ENCODE peak calls at places on chromosomes 6 and 20, in six cellular contexts. W is effector memory CD4-positive, alpha-beta T cell; N is left ventricle myocardium inferior; C is CD8-positive, alpha-beta T cell; U is iPS DF 6.9; V is mesendoderm. G is an unnamed sample.

GRCh38 chr6:14995966-14996602 is 249.8 kb upstream of the JARID2 start:
- DNase-seq in W (no peak), N (no peak), C (no peak), U (no peak), V (no peak), G (no peak)

GRCh38 chr20:845967-846893 is 12.7 kb downstream of the FAM110A start:
- DNase-seq in W (no peak), N (no peak), C (no peak), U (no peak), V (no peak), G (no peak)

GRCh38 chr20:56944546-56944945 is 315.4 kb downstream of the TFAP2C start:
- DNase-seq in W (no peak), N (no peak), C (no peak), U (no peak), V (no peak), G (no peak)

GRCh38 chr6:14125346-14125745 is 7.8 kb downstream of the CD83 start:
- DNase-seq in W (no peak), N (no peak), C (no peak), U (no peak), V (no peak), G (no peak)

GRCh38 chr6:112639436-112639835 is 292.3 kb downstream of the RFPL4B start:
- DNase-seq in W (no peak), N (no peak), C (no peak), U (no peak), V (no peak), G (no peak)

GRCh38 chr20:64116016-64116415 is 8.7 kb upstream of the NPBWR2 start:
- DNase-seq in W (no peak), N (no peak), C (no peak), U (no peak), V (no peak), G (peak; percentile 15)

GRCh38 chr6:52423971-52424381 is 3.8 kb downstream of the EFHC1 start:
- DNase-seq in W (no peak), N (no peak), C (no peak), U (no peak), V (peak; percentile 90), G (no peak)

GRCh38 chr6:170376386-170377084 is 70.0 kb downstream of the FAM120B start:
- DNase-seq in W (no peak), N (no peak), C (no peak), U (no peak), V (no peak), G (no peak)

GRCh38 chr6:129785081-129785755 is 75.2 kb upstream of the ARHGAP18 start:
- DNase-seq in W (no peak), N (no peak), C (no peak), U (no peak), V (no peak), G (no peak)

GRCh38 chr6:168884646-168885086 is 369.0 kb downstream of the THBS2 start:
- DNase-seq in W (peak; percentile 40), N (peak; percentile 75), C (peak; percentile 66), U (peak; percentile 57), V (peak; percentile 63), G (peak; percentile 80)

GRCh38 chr6:5541751-5542432 is 280.6 kb downstream of the FARS2 start:
- DNase-seq in W (no peak), N (no peak), C (no peak), U (peak; percentile 52), V (peak; percentile 98), G (no peak)

GRCh38 chr6:67766061-67766460 is 869.0 kb upstream of the ADGRB3 start:
- DNase-seq in W (no peak), N (no peak), C (no peak), U (no peak), V (no peak), G (no peak)

GRCh38 chr20:12847862-12848261 is 160.9 kb upstream of the SPTLC3 start:
- DNase-seq in W (no peak), N (no peak), C (no peak), U (no peak), V (no peak), G (no peak)

GRCh38 chr20:44629017-44629385 is 22.5 kb downstream of the ADA start:
- DNase-seq in W (no peak), N (no peak), C (no peak), U (no peak), V (no peak), G (no peak)

GRCh38 chr20:5650191-5650691 is 100.0 kb upstream of the SHLD1 start:
- DNase-seq in W (no peak), N (no peak), C (no peak), U (no peak), V (no peak), G (no peak)

GRCh38 chr6:47151232-47151898 is 109.2 kb upstream of the ADGRF1 start:
- DNase-seq in W (no peak), N (no peak), C (no peak), U (no peak), V (no peak), G (no peak)

GRCh38 chr6:47156196-47156595 is 114.1 kb upstream of the ADGRF1 start:
- DNase-seq in W (no peak), N (no peak), C (no peak), U (no peak), V (no peak), G (no peak)

GRCh38 chr6:47152666-47153065 is 110.5 kb upstream of the ADGRF1 start:
- DNase-seq in W (no peak), N (no peak), C (no peak), U (no peak), V (no peak), G (no peak)

GRCh38 chr6:47149554-47149953 is 107.4 kb upstream of the ADGRF1 start:
- DNase-seq in W (no peak), N (no peak), C (no peak), U (no peak), V (no peak), G (no peak)

GRCh38 chr6:47153066-47153755 is 111.1 kb upstream of the ADGRF1 start:
- DNase-seq in W (no peak), N (no peak), C (no peak), U (no peak), V (peak; percentile 99), G (no peak)
- H3K27ac ChIP-seq in W (no peak overlapping the region), N (no peak overlapping the region), C (no peak overlapping the region), U (no peak overlapping the region), V (peak overlapping the region; percentile 93), G (no peak overlapping the region)

GRCh38 chr6:17012421-17013225 is 89.2 kb upstream of the STMND1 start:
- DNase-seq in W (no peak), N (no peak), C (no peak), U (no peak), V (peak; percentile 90), G (no peak)
- H3K4me3 ChIP-seq in W (no peak overlapping the region), N (no peak overlapping the region), C (no peak overlapping the region), U (no peak overlapping the region), V (no peak overlapping the region), G (no peak overlapping the region)

GRCh38 chr6:125200986-125201385 is 47.4 kb downstream of the TPD52L1 start:
- DNase-seq in W (no peak), N (no peak), C (no peak), U (no peak), V (no peak), G (no peak)
- H3K4me1 ChIP-seq in W (no peaks in the 10 kb centered on the region), N (peaks cover 47% of the 10 kb centered on the region), C (no peaks in the 10 kb centered on the region), U (peaks cover 1% of the 10 kb centered on the region), V (peaks cover 2% of the 10 kb centered on the region), G (peaks cover 59% of the 10 kb centered on the region)

DNA sequence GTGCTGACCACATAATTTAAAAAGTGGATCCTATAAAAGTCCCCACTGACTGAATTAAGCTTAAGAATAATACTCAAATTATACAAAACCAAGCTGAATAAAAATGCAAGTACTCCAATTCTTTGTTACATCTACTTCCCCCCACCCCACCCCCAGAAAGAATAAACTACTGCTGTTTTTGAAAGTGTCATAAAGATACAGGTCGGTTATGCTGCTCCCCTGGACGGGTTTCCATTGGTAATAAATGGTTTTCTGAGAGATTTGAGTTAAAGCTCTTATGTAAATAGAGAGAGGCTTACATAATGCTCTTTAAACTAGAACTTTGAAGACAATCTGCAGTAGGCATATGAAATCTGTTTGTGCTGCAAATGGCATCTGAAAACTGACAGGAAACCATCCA is 10.9 kb upstream of the POU3F2 start:
- DNase-seq in W (no peak), N (no peak), C (no peak), U (no peak), V (no peak), G (no peak)
- H3K27ac ChIP-seq in W (no peak overlapping the region), N (no peak overlapping the region), C (no peak overlapping the region), U (no peak overlapping the region), V (no peak overlapping the region), G (no peak overlapping the region)

DNA sequence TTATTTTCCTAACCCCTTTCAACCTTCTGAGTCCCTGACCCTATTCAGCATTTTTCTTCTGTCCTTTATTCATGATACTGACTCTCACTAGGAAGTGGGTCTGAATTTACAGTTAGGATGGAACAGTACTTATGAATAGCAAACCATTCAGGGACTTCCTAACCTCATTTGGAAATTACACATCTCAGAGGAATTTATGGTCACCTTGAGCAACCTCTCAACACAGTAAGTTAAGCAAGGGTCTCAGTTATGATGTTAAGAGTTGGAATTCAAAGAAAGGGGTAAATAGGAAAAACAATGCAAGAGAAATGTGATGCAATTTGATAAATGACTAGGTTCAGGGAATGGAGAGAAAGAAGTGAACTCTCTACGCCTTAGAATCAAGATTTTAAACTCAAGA is 97.3 kb downstream of the GPR6 start:
- DNase-seq in W (no peak), N (no peak), C (no peak), U (no peak), V (no peak), G (no peak)
- H3K4me3 ChIP-seq in W (no peak overlapping the region), N (no peak overlapping the region), C (no peak overlapping the region), U (no peak overlapping the region), V (no peak overlapping the region), G (no peak overlapping the region)

GRCh38 chr6:159469449-159469848 is 223.6 kb downstream of the SOD2 start:
- DNase-seq in W (no peak), N (no peak), C (no peak), U (no peak), V (no peak), G (no peak)
- H3K4me1 ChIP-seq in W (no peaks in the 10 kb centered on the region), N (peaks cover 3% of the 10 kb centered on the region), C (no peaks in the 10 kb centered on the region), U (no peaks in the 10 kb centered on the region), V (no peaks in the 10 kb centered on the region), G (no peaks in the 10 kb centered on the region)

DNA sequence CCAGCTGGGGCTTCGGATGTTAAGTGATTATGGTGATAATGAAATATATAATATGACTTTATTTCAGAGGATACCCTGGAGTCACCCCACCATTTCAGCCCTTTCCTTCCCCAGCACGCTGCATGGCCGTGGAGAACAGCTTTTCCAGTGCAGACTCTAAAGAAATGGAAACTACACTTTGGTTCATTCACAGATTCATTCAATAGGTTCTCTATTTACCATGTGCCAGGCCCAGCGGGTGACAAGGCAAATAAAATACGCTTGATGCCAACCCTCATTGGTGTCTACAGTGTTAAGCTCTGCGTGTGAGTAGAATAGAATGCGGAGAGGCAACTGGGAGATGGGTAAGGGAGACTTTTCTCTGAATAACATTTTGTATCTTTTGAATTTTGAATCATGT is 89.7 kb downstream of the TCP11 start:
- DNase-seq in W (no peak), N (no peak), C (no peak), U (no peak), V (no peak), G (no peak)
- H3K27ac ChIP-seq in W (no peak overlapping the region), N (peak overlapping the region; percentile 92), C (no peak overlapping the region), U (no peak overlapping the region), V (no peak overlapping the region), G (peak overlapping the region; percentile 86)